ENCODE peak calls at places on chromosome 11, in five cellular contexts. One of them, this sample, is unnamed.

GRCh38 chr11:62122076-62122475 is 1.7 kb upstream of the INCENP start:
- DNase-seq in pancreas: no peak
- DNase-seq in brain microvascular endothelial cell: no peak
- DNase-seq in left ventricle myocardium inferior: no peak
- DNase-seq in right lobe of liver: no peak
- DNase-seq in this sample: no peak

GRCh38 chr11:43992834-43993637 is 50.6 kb downstream of the C11orf96 start:
- DNase-seq in pancreas: no peak
- DNase-seq in brain microvascular endothelial cell: no peak
- DNase-seq in left ventricle myocardium inferior: peak
- DNase-seq in right lobe of liver: no peak
- DNase-seq in this sample: peak

GRCh38 chr11:104531075-104531474 is 367.1 kb upstream of the PDGFD start:
- DNase-seq in pancreas: no peak
- DNase-seq in brain microvascular endothelial cell: no peak
- DNase-seq in left ventricle myocardium inferior: no peak
- DNase-seq in right lobe of liver: no peak
- DNase-seq in this sample: no peak

GRCh38 chr11:128884703-128885338 is 6.3 kb upstream of the KCNJ5 start:
- DNase-seq in pancreas: no peak
- DNase-seq in brain microvascular endothelial cell: peak
- DNase-seq in left ventricle myocardium inferior: no peak
- DNase-seq in right lobe of liver: peak
- DNase-seq in this sample: peak

GRCh38 chr11:67581469-67581868 is 2.1 kb upstream of the GSTP1 start:
- DNase-seq in pancreas: no peak
- DNase-seq in brain microvascular endothelial cell: no peak
- DNase-seq in left ventricle myocardium inferior: no peak
- DNase-seq in right lobe of liver: no peak
- DNase-seq in this sample: no peak

GRCh38 chr11:1302461-1303073 is 6.9 kb downstream of the TOLLIP start:
- DNase-seq in pancreas: peak
- DNase-seq in brain microvascular endothelial cell: no peak
- DNase-seq in left ventricle myocardium inferior: no peak
- DNase-seq in right lobe of liver: peak
- DNase-seq in this sample: no peak

GRCh38 chr11:1679881-1680280 is 17.1 kb upstream of the KRTAP5-6 start:
- DNase-seq in pancreas: no peak
- DNase-seq in brain microvascular endothelial cell: no peak
- DNase-seq in left ventricle myocardium inferior: no peak
- DNase-seq in right lobe of liver: no peak
- DNase-seq in this sample: no peak

GRCh38 chr11:34263462-34264186 is 94.2 kb downstream of the ABTB2 start:
- DNase-seq in pancreas: peak
- DNase-seq in brain microvascular endothelial cell: peak
- DNase-seq in left ventricle myocardium inferior: peak
- DNase-seq in right lobe of liver: peak
- DNase-seq in this sample: no peak

GRCh38 chr11:312092-312816 is 1.6 kb upstream of the IFITM1 start:
- DNase-seq in pancreas: peak
- DNase-seq in brain microvascular endothelial cell: no peak
- DNase-seq in left ventricle myocardium inferior: no peak
- DNase-seq in right lobe of liver: no peak
- DNase-seq in this sample: no peak

GRCh38 chr11:106344392-106344791 is 266.9 kb downstream of the AASDHPPT start:
- DNase-seq in pancreas: no peak
- DNase-seq in brain microvascular endothelial cell: peak
- DNase-seq in left ventricle myocardium inferior: no peak
- DNase-seq in right lobe of liver: no peak
- DNase-seq in this sample: no peak

GRCh38 chr11:126339073-126339865 is 16.2 kb upstream of the ST3GAL4 start:
- DNase-seq in pancreas: no peak
- DNase-seq in brain microvascular endothelial cell: no peak
- DNase-seq in left ventricle myocardium inferior: no peak
- DNase-seq in right lobe of liver: no peak
- DNase-seq in this sample: no peak
- H3K27ac ChIP-seq in pancreas: no peak
- H3K27ac ChIP-seq in brain microvascular endothelial cell: no peak
- H3K27ac ChIP-seq in left ventricle myocardium inferior: peak
- H3K27ac ChIP-seq in right lobe of liver: no peak
- H3K27ac ChIP-seq in this sample: peak

GRCh38 chr11:69951821-69952590 is 126.1 kb upstream of the ANO1 start:
- DNase-seq in pancreas: no peak
- DNase-seq in brain microvascular endothelial cell: no peak
- DNase-seq in left ventricle myocardium inferior: no peak
- DNase-seq in right lobe of liver: no peak
- DNase-seq in this sample: no peak

GRCh38 chr11:69948256-69949141 is 129.3 kb upstream of the FGF3 start:
- DNase-seq in pancreas: no peak
- DNase-seq in brain microvascular endothelial cell: peak
- DNase-seq in left ventricle myocardium inferior: peak
- DNase-seq in right lobe of liver: no peak
- DNase-seq in this sample: no peak

GRCh38 chr11:69949327-69949726 is 128.8 kb upstream of the ANO1 start:
- DNase-seq in pancreas: no peak
- DNase-seq in brain microvascular endothelial cell: peak
- DNase-seq in left ventricle myocardium inferior: peak
- DNase-seq in right lobe of liver: no peak
- DNase-seq in this sample: no peak

GRCh38 chr11:69950621-69951020 is 127.5 kb upstream of the ANO1 start:
- DNase-seq in pancreas: no peak
- DNase-seq in brain microvascular endothelial cell: no peak
- DNase-seq in left ventricle myocardium inferior: no peak
- DNase-seq in right lobe of liver: no peak
- DNase-seq in this sample: no peak

DNA sequence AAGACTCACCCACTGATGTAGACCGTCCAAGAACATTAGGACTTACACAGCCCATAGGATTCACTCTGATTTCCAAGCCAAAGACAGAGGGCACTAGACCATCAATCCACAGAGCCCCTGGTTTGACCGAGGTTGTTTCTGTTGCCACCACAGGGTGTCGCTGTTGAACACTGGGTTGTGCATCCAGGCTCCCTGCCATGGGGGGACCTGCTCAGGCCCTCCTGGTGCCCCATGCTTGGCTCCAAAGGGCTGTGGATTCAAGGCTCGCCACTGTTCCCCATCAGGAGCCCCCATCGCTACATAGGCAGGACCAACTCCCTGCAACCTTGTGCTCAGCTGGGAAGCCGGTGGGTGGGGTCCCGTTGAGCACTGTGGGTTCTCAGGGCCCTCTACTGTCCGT is 128.0 kb upstream of the ANO1 start:
- DNase-seq in pancreas: no peak
- DNase-seq in brain microvascular endothelial cell: peak
- DNase-seq in left ventricle myocardium inferior: no peak
- DNase-seq in right lobe of liver: peak
- DNase-seq in this sample: no peak
- TF ChIP-seq CTCF in pancreas: no peak
- TF ChIP-seq CTCF in brain microvascular endothelial cell: peak
- TF ChIP-seq CTCF in left ventricle myocardium inferior: peak
- TF ChIP-seq CTCF in right lobe of liver: peak
- TF ChIP-seq CTCF in this sample: peak

DNA sequence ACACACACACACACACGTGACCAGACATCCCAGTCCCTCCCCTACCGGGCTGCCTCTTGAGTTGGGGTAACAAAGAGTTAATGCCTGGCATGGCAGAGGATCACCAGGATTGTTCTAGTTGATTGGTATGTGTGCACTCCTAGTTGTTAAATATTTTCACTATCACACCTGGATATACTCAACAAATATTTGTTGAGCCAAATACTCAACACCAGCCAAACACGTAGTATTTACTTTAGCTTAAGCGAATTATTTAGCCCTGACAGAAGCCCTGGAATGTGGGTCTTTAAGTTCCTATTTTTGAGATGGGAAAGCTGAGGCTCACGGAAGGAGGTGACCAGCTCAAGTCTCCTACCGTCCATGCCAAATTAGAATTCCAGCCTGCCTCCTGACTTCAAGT is 10.5 kb downstream of the CD3E start:
- DNase-seq in pancreas: no peak
- DNase-seq in brain microvascular endothelial cell: no peak
- DNase-seq in left ventricle myocardium inferior: no peak
- DNase-seq in right lobe of liver: no peak
- DNase-seq in this sample: no peak
- H3K27ac ChIP-seq in pancreas: no peak
- H3K27ac ChIP-seq in brain microvascular endothelial cell: no peak
- H3K27ac ChIP-seq in left ventricle myocardium inferior: no peak
- H3K27ac ChIP-seq in right lobe of liver: no peak
- H3K27ac ChIP-seq in this sample: no peak

DNA sequence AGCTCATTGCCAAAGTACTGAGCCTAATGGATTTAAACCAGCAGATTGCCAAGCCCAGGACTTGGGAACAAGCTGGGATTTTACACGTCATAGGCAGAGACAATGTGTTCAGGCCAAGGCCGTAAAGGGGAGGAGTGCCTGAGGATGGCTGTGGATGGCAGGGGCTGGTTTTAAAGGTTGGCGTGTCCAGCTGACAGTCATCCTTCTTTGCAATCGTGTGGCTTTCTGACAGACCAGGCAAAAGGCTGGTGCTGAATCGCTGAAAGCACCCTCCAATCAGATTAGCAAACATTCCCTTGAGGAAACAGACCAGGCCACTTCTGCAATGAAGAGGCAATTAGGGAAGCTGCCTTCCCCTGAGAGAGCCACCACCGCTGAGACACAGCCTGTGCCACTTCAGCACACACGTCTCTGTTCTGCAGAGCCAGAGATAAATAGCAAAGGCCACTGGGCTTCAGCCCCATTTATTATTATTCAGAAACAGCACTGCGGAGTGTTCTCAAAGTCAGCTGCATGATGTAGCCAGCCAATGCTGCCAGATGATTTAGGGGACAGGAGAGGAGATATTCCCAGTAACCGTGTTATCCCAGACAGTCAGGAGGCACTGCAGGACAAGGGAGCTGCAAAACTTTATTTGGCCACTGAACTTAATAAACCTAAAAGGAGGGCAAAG is 54.2 kb upstream of the CSNK2A3 start:
- DNase-seq in pancreas: no peak
- DNase-seq in brain microvascular endothelial cell: no peak
- DNase-seq in left ventricle myocardium inferior: peak
- DNase-seq in right lobe of liver: peak
- DNase-seq in this sample: peak
- TF ChIP-seq CTCF in pancreas: no peak
- TF ChIP-seq CTCF in brain microvascular endothelial cell: no peak
- TF ChIP-seq CTCF in left ventricle myocardium inferior: peak
- TF ChIP-seq CTCF in right lobe of liver: no peak
- TF ChIP-seq CTCF in this sample: peak

GRCh38 chr11:120805960-120806555 is 217.8 kb upstream of the TBCEL start:
- DNase-seq in pancreas: no peak
- DNase-seq in brain microvascular endothelial cell: no peak
- DNase-seq in left ventricle myocardium inferior: no peak
- DNase-seq in right lobe of liver: no peak
- DNase-seq in this sample: no peak
- H3K27ac ChIP-seq in pancreas: no peak
- H3K27ac ChIP-seq in brain microvascular endothelial cell: no peak
- H3K27ac ChIP-seq in left ventricle myocardium inferior: no peak
- H3K27ac ChIP-seq in right lobe of liver: no peak
- H3K27ac ChIP-seq in this sample: no peak

DNA sequence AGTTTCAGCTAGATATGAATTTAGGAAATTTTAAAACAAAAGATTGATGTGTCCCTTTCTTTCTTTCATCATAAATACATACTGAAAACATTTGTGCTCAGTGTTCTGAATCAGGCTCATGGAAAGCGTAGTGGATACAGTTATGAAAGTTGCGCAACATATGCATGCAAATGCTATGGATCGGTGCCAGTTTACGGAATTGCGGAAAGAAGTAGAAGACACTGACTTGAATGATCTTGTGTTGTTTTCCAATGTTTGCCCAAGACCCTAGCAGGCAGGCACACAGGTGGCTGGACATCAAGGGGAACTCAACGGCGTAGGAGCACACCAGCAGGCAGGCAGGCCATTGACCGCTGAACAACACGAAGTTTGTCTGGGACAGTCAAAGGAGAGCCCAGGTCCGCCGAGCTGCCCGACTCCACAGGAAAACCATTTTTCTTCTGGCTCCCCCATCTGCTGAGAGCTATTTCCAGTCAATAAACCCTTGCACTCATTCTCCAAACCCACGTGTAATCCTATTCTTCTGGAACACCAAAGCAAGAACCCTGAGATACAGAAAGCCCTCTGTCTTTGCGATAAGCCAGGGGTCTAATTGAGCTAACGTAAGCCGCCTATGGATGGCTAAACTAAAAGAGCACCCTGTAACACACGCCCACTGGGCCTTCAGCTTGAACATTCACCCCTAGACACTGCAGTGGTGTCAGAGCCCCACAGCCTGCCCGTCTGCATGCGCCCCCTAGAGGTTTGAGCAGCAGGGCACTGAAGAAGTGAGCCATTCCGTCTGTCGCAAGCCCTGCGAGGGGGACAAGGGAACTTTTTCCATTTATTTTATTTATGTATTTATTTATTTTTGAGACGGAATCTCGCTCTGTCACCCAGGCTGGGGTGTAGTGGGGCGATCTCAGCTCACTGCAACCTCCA is 7.4 kb upstream of the BIRC3 start:
- DNase-seq in pancreas: no peak
- DNase-seq in brain microvascular endothelial cell: no peak
- DNase-seq in left ventricle myocardium inferior: no peak
- DNase-seq in right lobe of liver: no peak
- DNase-seq in this sample: no peak
- TF ChIP-seq CTCF in pancreas: no peak
- TF ChIP-seq CTCF in brain microvascular endothelial cell: peak
- TF ChIP-seq CTCF in left ventricle myocardium inferior: no peak
- TF ChIP-seq CTCF in right lobe of liver: no peak
- TF ChIP-seq CTCF in this sample: no peak

DNA sequence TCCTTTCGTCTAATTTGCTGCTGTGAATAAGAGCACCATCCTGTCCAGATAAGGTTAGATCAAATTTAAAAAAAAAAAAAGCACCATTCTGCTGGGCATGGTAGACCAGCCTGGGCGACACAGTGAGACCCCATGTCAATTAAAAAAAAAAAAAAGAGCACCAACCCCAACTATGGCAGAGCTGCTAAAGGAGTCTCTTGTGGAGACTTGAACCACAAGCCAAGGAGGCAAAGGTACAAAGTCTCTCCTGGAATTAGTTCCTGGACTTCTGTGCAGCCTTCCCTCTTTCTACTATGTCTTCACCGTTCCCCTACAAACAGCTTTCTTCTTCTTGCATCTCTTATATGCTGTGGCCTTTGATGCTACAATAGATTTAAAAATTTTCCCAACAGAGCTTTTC is 1.3 kb downstream of the PIK3C2A start:
- DNase-seq in pancreas: no peak
- DNase-seq in brain microvascular endothelial cell: no peak
- DNase-seq in left ventricle myocardium inferior: no peak
- DNase-seq in right lobe of liver: no peak
- DNase-seq in this sample: no peak
- H3K27ac ChIP-seq in pancreas: no peak
- H3K27ac ChIP-seq in brain microvascular endothelial cell: no peak
- H3K27ac ChIP-seq in left ventricle myocardium inferior: peak
- H3K27ac ChIP-seq in right lobe of liver: no peak
- H3K27ac ChIP-seq in this sample: peak